ENCODE peak calls at places on chromosomes 1 and 21, in eight cellular contexts. Z is GM20000, D is lower leg skin, P is suprapubic skin, U is progenitor cell of endocrine pancreas, B is spleen, R is tibial artery, L is nephron progenitor cell. H is an unnamed sample.

GRCh38 chr21:42514883-42515228 is 1.2 kb downstream of the SLC37A1 start:
- DNase-seq in P (no peak), Z (no peak), B (no peak), U (no peak), R (no peak), L (no peak), D (no peak), H (no peak)

GRCh38 chr1:165408518-165408917 is 36.4 kb downstream of the RXRG start:
- DNase-seq in D (no peak), R (no peak), B (no peak), Z (peak), U (no peak), P (no peak), L (peak), H (peak)

GRCh38 chr1:212586429-212587303 is 21.9 kb upstream of the ATF3 start:
- DNase-seq in R (no peak), P (no peak), L (no peak), B (no peak), D (no peak), U (no peak), Z (peak), H (peak)

GRCh38 chr1:31505884-31506497 is 70.3 kb upstream of the TINAGL1 start:
- DNase-seq in Z (no peak), U (no peak), L (no peak), R (no peak), B (no peak), D (no peak), P (no peak), H (peak)

GRCh38 chr1:167210966-167211674 is 9.6 kb upstream of the POU2F1 start:
- DNase-seq in R (no peak), D (no peak), Z (no peak), B (no peak), L (no peak), P (no peak), U (no peak), H (no peak)

GRCh38 chr1:155591770-155592169 is 18.2 kb upstream of the MSTO1 start:
- DNase-seq in B (no peak), Z (peak), P (no peak), L (no peak), U (no peak), R (no peak), D (no peak), H (peak)

GRCh38 chr1:91501527-91501859 is 842 bp downstream of the CDC7 start:
- DNase-seq in B (no peak), U (no peak), P (no peak), R (no peak), Z (peak), L (no peak), D (no peak), H (peak)

GRCh38 chr1:83882906-83883305 is 116.0 kb downstream of the TTLL7 start:
- DNase-seq in R (no peak), L (peak), B (no peak), U (no peak), P (no peak), D (no peak), Z (no peak), H (no peak)

GRCh38 chr1:202160377-202160940 is at the start of gene PTPN7:
- DNase-seq in L (no peak), D (no peak), B (peak), Z (peak), R (no peak), P (no peak), U (no peak), H (peak)

GRCh38 chr21:43362306-43362927 is 64.5 kb downstream of the SIK1 start:
- DNase-seq in B (peak), R (peak), P (peak), Z (peak), L (peak), U (no peak), D (peak), H (peak)

GRCh38 chr1:68229927-68230812 is 2.2 kb downstream of the WLS start:
- DNase-seq in L (peak), Z (no peak), P (no peak), B (no peak), R (no peak), D (no peak), U (peak), H (no peak)

GRCh38 chr21:45332981-45333582 is 45.4 kb upstream of the POFUT2 start:
- DNase-seq in L (no peak), R (no peak), U (no peak), Z (no peak), D (no peak), B (peak), P (no peak), H (no peak)

GRCh38 chr1:48775817-48776399 is 783 bp downstream of the BEND5 start:
- DNase-seq in D (no peak), U (no peak), P (no peak), R (no peak), L (no peak), B (peak), Z (no peak), H (no peak)

GRCh38 chr1:9573723-9574122 is 15.0 kb upstream of the TMEM201 start:
- DNase-seq in R (no peak), Z (no peak), L (no peak), D (no peak), B (no peak), U (no peak), P (no peak), H (peak)

GRCh38 chr1:84598418-84598817 is 24.2 kb upstream of the CTBS start:
- DNase-seq in P (no peak), B (no peak), L (no peak), R (no peak), U (no peak), D (no peak), Z (no peak), H (no peak)

GRCh38 chr1:41722184-41722583 is 196.5 kb downstream of the HIVEP3 start:
- DNase-seq in L (no peak), P (no peak), Z (no peak), D (no peak), U (no peak), B (no peak), R (no peak), H (no peak)

GRCh38 chr21:20802631-20803260 is 195.5 kb upstream of the NCAM2 start:
- DNase-seq in B (no peak), D (no peak), R (no peak), U (no peak), L (no peak), Z (no peak), P (no peak), H (no peak)

GRCh38 chr1:226674892-226675719 is 64.0 kb downstream of the ITPKB start:
- DNase-seq in P (no peak), L (no peak), B (peak), R (peak), D (no peak), Z (peak), U (no peak), H (peak)

GRCh38 chr1:90924982-90925381 is 96.9 kb downstream of the ZNF644 start:
- DNase-seq in P (no peak), D (no peak), Z (no peak), L (no peak), R (no peak), B (no peak), U (no peak), H (no peak)

GRCh38 chr1:248703674-248704073 is 1.1 kb upstream of the OR14I1 start:
- DNase-seq in L (no peak), R (no peak), U (no peak), B (no peak), Z (no peak), P (no peak), D (no peak), H (no peak)

GRCh38 chr1:96698332-96698983 is 23.1 kb upstream of the PTBP2 start:
- DNase-seq in Z (no peak), P (no peak), L (no peak), R (no peak), U (no peak), B (no peak), D (no peak), H (no peak)

GRCh38 chr1:30697977-30698376 is 25.4 kb downstream of the MATN1 start:
- DNase-seq in U (no peak), Z (no peak), B (no peak), R (peak), D (no peak), P (no peak), L (no peak), H (peak)

GRCh38 chr1:3944621-3944914 is 44.5 kb upstream of the C1orf174 start:
- DNase-seq in U (no peak), P (no peak), D (no peak), R (no peak), L (no peak), Z (no peak), B (peak), H (no peak)

GRCh38 chr1:10251325-10252103 is 41.1 kb downstream of the KIF1B start:
- DNase-seq in Z (no peak), P (no peak), B (no peak), U (no peak), L (no peak), D (no peak), R (no peak), H (peak)

GRCh38 chr1:109788695-109789521 is 25.2 kb upstream of the EPS8L3 start:
- DNase-seq in Z (peak), B (peak), R (peak), L (no peak), D (no peak), P (peak), U (no peak), H (peak)

GRCh38 chr1:204894031-204894430 is 23.4 kb downstream of the NFASC start:
- DNase-seq in U (no peak), D (no peak), L (no peak), P (no peak), R (no peak), B (no peak), Z (no peak), H (no peak)

GRCh38 chr1:221708076-221708571 is 33.8 kb downstream of the DUSP10 start:
- DNase-seq in D (peak), P (no peak), L (no peak), B (no peak), R (peak), Z (peak), U (no peak), H (peak)

GRCh38 chr1:234997201-234998173 is 131.2 kb downstream of the TOMM20 start:
- DNase-seq in B (no peak), R (peak), D (peak), U (no peak), P (peak), L (no peak), Z (no peak), H (no peak)

GRCh38 chr1:31054349-31054748 is 11.2 kb downstream of the PUM1 start:
- DNase-seq in Z (no peak), R (no peak), U (no peak), B (no peak), D (no peak), P (no peak), L (no peak), H (no peak)

GRCh38 chr1:2231667-2232254 is 3.6 kb downstream of the SKI start:
- DNase-seq in U (no peak), R (peak), B (peak), L (peak), Z (no peak), D (peak), P (no peak), H (no peak)

GRCh38 chr1:87182611-87183010 is 146.1 kb upstream of the LMO4 start:
- DNase-seq in Z (no peak), P (no peak), R (no peak), U (no peak), D (no peak), L (no peak), B (no peak), H (no peak)

GRCh38 chr1:57633055-57633454 is 209.2 kb upstream of the DAB1 start:
- DNase-seq in Z (no peak), R (no peak), P (no peak), B (no peak), U (no peak), D (no peak), L (no peak), H (no peak)

GRCh38 chr21:36917487-36918158 is 48.8 kb downstream of the HLCS start:
- DNase-seq in B (no peak), P (no peak), D (no peak), L (no peak), Z (no peak), U (no peak), R (no peak), H (no peak)
- TF ChIP-seq CTCF in B (no peak), P (peak), D (no peak), L (peak), Z (no peak), U (peak), R (no peak), H (peak)

GRCh38 chr1:152159144-152159543 is at the start of gene RPTN:
- DNase-seq in B (no peak), P (no peak), Z (no peak), R (no peak), D (no peak), U (no peak), L (no peak), H (no peak)
- TF ChIP-seq CTCF in B (no peak), P (no peak), Z (no peak), R (no peak), D (no peak), U (no peak), L (no peak), H (no peak)

GRCh38 chr1:178254433-178254832 is 160.5 kb downstream of the RASAL2 start:
- DNase-seq in D (no peak), L (no peak), P (no peak), R (no peak), B (no peak), Z (no peak), U (no peak), H (no peak)
- TF ChIP-seq CTCF in D (no peak), L (no peak), P (no peak), R (no peak), B (no peak), Z (no peak), U (no peak), H (no peak)

DNA sequence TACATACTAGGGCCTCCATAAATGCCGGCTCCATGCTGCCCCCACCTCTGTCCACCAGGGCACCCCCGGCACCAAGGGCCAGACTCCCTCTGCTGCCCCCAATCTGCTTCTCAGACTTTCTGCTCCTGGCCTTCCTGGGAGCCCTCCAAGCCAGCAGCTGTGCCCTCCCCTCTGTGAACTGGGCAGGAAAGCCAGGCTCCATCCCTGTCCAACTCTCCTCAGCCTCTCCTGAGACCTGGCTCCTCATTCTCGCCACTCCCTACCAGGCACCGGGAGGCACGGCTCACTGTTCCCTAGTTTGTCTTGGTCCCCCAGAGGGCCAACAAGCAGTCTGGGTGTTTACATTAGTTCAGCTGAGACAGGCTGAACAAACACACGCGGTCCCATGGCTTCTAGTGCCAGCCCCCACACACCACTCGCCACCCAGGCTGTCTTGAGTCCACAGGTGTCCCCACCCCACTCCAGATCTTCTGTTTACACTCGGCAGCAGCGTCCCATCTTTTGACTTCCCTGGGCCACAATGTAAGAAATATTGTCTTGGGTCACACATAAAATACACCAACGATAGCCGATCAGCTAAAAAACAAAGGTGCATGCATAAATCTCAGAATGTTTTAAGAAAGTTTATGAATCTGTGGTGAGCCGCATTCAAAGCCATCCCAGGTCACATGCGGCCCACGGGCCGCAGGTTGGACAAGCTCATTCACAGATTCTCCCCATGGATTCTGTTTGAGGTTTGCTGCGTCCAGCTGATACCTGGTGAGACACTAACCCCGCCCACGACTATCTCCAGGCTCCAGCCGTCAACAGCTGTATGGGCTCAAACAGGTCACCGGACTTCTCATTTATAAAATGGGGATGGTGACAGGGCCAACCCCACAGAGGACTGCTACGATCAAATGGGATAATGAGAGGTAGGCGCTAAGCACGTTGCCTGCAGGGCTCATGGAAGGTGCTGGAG is 29.5 kb upstream of the ECE1 start:
- DNase-seq in B (no peak), Z (no peak), R (peak), P (no peak), U (no peak), D (no peak), L (no peak), H (no peak)
- TF ChIP-seq CTCF in B (no peak), Z (no peak), R (peak), P (no peak), U (peak), D (no peak), L (no peak), H (no peak)

DNA sequence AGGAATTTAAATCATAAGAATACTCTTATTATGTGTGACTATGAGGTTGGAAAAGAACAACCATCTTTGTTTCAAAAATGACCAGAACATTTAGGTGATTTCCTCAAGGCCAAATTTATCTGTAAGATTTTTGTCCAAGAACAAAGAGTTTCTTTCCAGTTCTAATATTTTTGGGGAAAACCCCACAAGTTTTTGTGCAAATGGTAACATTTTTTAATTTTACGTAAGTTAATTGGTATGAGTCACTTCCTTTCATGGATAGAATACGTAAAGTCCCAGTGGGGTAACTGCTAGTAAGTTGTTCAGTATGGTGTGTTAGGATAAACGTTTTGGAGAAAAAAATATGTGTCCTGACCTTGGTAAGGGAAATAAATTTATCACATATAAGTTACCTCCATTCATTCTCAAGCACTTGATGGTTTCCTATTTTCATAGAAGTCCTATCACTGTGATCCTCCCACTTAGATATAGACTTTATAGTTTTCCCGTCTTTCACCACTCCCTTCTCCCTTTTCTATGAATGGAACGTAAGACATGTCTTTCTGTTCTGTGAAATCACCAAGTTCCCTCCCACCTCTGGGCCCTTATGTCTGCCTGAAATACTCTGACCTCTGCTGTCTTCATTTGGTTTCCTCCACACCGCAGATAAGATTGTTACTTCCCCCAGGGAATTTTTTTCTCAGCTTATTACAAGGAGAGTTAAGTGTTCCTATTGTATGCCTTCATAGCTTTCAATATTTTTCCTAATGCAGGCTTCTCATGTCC is 34.9 kb upstream of the TSNAX start:
- DNase-seq in L (no peak), R (no peak), D (no peak), P (no peak), U (no peak), Z (peak), B (no peak), H (peak)
- TF ChIP-seq CTCF in L (no peak), R (no peak), D (no peak), P (no peak), U (no peak), Z (no peak), B (no peak), H (no peak)

GRCh38 chr1:227789042-227789880 is 26.2 kb upstream of the PRSS38 start:
- DNase-seq in R (no peak), U (no peak), P (peak), D (peak), B (peak), Z (no peak), L (no peak), H (peak)
- TF ChIP-seq CTCF in R (no peak), U (no peak), P (no peak), D (no peak), B (no peak), Z (no peak), L (no peak), H (no peak)

GRCh38 chr1:53291574-53291973 is 36.3 kb downstream of the LRP8 start:
- DNase-seq in Z (no peak), U (no peak), B (no peak), P (no peak), D (no peak), L (no peak), R (no peak), H (no peak)
- TF ChIP-seq CTCF in Z (no peak), U (no peak), B (no peak), P (no peak), D (no peak), L (no peak), R (no peak), H (peak)

GRCh38 chr21:15978158-15978805 is 248.5 kb downstream of the USP25 start:
- DNase-seq in P (no peak), U (no peak), B (no peak), D (no peak), Z (no peak), R (no peak), L (no peak), H (no peak)

DNA sequence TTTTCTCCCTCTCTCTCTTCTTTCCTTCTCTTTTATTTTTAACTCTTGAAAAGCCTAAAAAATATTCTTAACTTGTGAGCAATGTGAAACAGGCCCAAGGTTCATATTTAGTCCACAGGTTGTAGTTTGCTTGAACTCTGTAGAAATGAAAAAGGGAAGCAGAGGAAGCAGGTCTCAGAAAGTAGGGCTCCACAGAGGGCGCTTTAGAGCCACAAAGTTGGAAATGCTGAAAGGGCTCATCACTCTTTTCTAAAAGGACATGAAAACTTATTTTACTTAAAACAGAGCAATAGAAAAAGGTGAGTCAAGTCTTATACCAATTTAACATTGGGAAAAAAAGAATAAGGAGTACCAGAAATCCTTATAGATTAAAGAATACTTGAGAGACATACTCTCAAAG is 247.0 kb downstream of the USP25 start:
- DNase-seq in Z (no peak), L (peak), U (no peak), R (no peak), P (no peak), D (no peak), B (no peak), H (no peak)
- TF ChIP-seq CTCF in Z (no peak), L (no peak), U (peak), R (no peak), P (no peak), D (no peak), B (no peak), H (no peak)

GRCh38 chr1:172582889-172583288 is 49.9 kb downstream of the SUCO start:
- DNase-seq in Z (no peak), B (no peak), D (no peak), U (no peak), R (no peak), P (no peak), L (no peak), H (no peak)
- TF ChIP-seq CTCF in Z (no peak), B (no peak), D (no peak), U (no peak), R (no peak), P (no peak), L (no peak), H (no peak)